ENCODE peak calls at places on chromosome 21, in eight cellular contexts. P is heart left ventricle, O is cardiac muscle cell, Q is AG10803, T is psoas muscle, A is mesothelial cell of epicardium, L is GM13977, K is Peyer's patch. F is an unnamed sample.

GRCh38 chr21:29326914-29327554 is 28.3 kb downstream of the BACH1 start:
- DNase-seq in Q (no peak), A (no peak), T (peak), P (no peak), K (no peak), L (no peak), O (no peak), F (no peak)

GRCh38 chr21:45257673-45258341 is 29.9 kb downstream of the POFUT2 start:
- DNase-seq in T (peak), K (peak), A (peak), P (no peak), O (no peak), L (no peak), Q (no peak), F (no peak)

GRCh38 chr21:40047993-40048730 is 180.9 kb downstream of the PCP4 start:
- DNase-seq in O (no peak), P (no peak), Q (peak), L (no peak), A (no peak), K (no peak), T (no peak), F (no peak)

GRCh38 chr21:45632897-45633260 is 10.6 kb upstream of the PCBP3 start:
- DNase-seq in A (no peak), T (no peak), O (no peak), Q (no peak), P (no peak), L (peak), K (no peak), F (no peak)

GRCh38 chr21:43654806-43655489 is 4.3 kb downstream of the HSF2BP start:
- DNase-seq in K (no peak), L (no peak), P (no peak), A (no peak), Q (peak), T (no peak), O (no peak), F (no peak)

GRCh38 chr21:17463441-17463840 is 49.4 kb upstream of the CXADR start:
- DNase-seq in Q (peak), L (no peak), A (no peak), P (no peak), K (no peak), T (no peak), O (no peak), F (no peak)

GRCh38 chr21:45072166-45072962 is 2.0 kb upstream of the ADARB1 start:
- DNase-seq in Q (no peak), A (no peak), K (no peak), O (no peak), L (no peak), T (no peak), P (no peak), F (no peak)

GRCh38 chr21:44637018-44637850 is at the start of gene KRTAP10-10:
- DNase-seq in A (peak), Q (no peak), K (peak), P (no peak), L (no peak), O (no peak), T (no peak), F (no peak)

GRCh38 chr21:14072761-14073535 is 137.8 kb downstream of the LIPI start:
- DNase-seq in T (no peak), P (no peak), Q (no peak), L (peak), K (no peak), A (no peak), O (no peak), F (no peak)

GRCh38 chr21:14073615-14074014 is 137.1 kb downstream of the LIPI start:
- DNase-seq in P (no peak), Q (no peak), O (no peak), L (no peak), A (no peak), T (no peak), K (no peak), F (no peak)

GRCh38 chr21:14070968-14071367 is 139.8 kb downstream of the LIPI start:
- DNase-seq in P (no peak), T (no peak), K (no peak), L (no peak), O (no peak), A (no peak), Q (no peak), F (no peak)

GRCh38 chr21:14071902-14072734 is 138.6 kb downstream of the LIPI start:
- DNase-seq in K (no peak), O (no peak), P (no peak), T (no peak), L (peak), A (no peak), Q (no peak), F (no peak)

GRCh38 chr21:14070049-14070893 is 140.5 kb downstream of the LIPI start:
- DNase-seq in L (no peak), T (no peak), Q (no peak), K (no peak), A (no peak), P (no peak), O (no peak), F (no peak)
- TF ChIP-seq CTCF in L (no peak), T (no peak), Q (no peak), K (no peak), A (no peak), P (no peak), O (no peak), F (no peak)

DNA sequence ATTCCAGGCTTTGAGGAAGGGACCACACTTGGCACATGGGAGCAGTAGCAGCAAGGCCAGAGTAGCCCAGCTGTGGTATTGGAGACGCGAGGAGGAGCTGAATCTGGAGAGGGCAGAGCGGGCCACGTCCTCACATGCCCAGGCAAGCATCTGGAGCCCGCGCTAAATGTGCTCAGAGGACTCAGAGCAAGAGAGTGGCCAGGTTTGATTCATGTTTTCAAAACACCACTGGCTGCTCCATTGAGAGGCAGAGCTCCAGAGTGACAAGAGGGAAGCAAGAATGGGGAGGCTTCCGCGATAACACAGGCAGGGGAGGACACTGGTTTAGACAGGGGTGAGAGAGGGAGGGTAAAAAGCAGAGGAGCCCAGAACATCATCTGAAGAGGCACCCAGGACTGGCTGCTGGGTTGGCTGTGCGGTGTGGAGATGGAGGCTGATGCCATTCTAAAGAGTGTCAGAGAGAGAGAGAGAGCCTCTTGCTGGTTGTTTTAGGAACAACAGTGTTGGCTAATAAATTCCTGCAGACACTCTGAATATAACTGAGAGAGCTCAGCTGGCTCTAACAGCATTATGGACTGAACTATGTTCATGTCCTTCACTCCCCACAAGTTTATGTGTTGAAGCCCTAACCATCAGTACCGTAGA is 32.3 kb downstream of the RCAN1 start:
- DNase-seq in Q (peak), A (peak), K (no peak), L (peak), T (no peak), P (peak), O (peak), F (no peak)
- TF ChIP-seq CTCF in Q (peak), A (no peak), K (peak), L (peak), T (peak), P (peak), O (peak), F (no peak)

GRCh38 chr21:37645848-37646247 is 270.4 kb downstream of the KCNJ6 start:
- DNase-seq in P (no peak), Q (no peak), K (no peak), A (no peak), T (no peak), L (no peak), O (no peak), F (no peak)

GRCh38 chr21:37644666-37645065 is 271.6 kb downstream of the KCNJ6 start:
- DNase-seq in K (no peak), A (no peak), Q (no peak), P (no peak), L (no peak), O (no peak), T (no peak), F (no peak)

GRCh38 chr21:37639756-37640155 is 273.2 kb downstream of the DYRK1A start:
- DNase-seq in P (no peak), A (no peak), Q (no peak), O (no peak), L (no peak), K (no peak), T (no peak), F (no peak)

GRCh38 chr21:37647781-37648180 is 268.5 kb downstream of the KCNJ6 start:
- DNase-seq in T (no peak), A (no peak), O (no peak), Q (no peak), L (no peak), P (no peak), K (no peak), F (no peak)

GRCh38 chr21:37642493-37642892 is 273.8 kb downstream of the KCNJ6 start:
- DNase-seq in Q (no peak), O (peak), A (no peak), T (no peak), K (no peak), L (no peak), P (no peak), F (no peak)
- TF ChIP-seq CTCF in Q (no peak), O (no peak), A (no peak), T (peak), K (no peak), L (peak), P (peak), F (no peak)

GRCh38 chr21:26773058-26773457 is 72.2 kb downstream of the ADAMTS1 start:
- DNase-seq in P (no peak), L (no peak), T (no peak), O (no peak), K (no peak), A (no peak), Q (no peak), F (no peak)

GRCh38 chr21:26766826-26767325 is 78.3 kb downstream of the ADAMTS1 start:
- DNase-seq in T (no peak), P (no peak), L (no peak), O (no peak), A (no peak), Q (no peak), K (no peak), F (no peak)

DNA sequence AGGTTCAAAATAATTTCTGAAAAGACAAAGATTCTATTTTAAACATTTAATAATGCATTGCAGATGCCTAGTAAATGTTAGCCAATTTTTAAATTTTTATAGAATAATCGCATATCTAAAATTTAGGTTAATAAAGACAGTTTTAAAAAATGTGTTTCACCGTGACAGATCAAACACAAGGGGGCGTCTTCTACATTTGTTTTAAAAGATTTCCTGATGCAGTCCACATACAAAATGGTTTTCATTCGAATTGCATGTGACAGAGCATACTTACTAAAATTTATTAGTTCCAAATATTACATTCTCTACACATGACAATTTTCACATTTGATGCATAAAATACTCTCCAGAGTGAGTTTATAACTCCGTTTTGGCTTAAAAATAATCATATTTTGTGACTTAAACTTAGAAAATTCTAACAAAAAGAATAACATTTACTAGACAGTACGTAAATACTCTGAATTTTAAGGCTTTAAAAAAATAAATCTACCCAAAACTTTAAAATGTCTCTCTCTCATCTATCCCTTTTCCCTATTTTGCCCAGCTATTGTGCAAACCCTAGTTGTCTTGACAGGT is 75.5 kb downstream of the ADAMTS1 start:
- DNase-seq in Q (peak), O (peak), T (no peak), P (no peak), L (no peak), K (no peak), A (no peak), F (no peak)
- TF ChIP-seq CTCF in Q (peak), O (peak), T (peak), P (peak), L (no peak), K (peak), A (peak), F (peak)

GRCh38 chr21:46634966-46635323 is 529 bp upstream of the PRMT2 start:
- DNase-seq in O (peak), T (no peak), P (peak), K (peak), L (peak), Q (peak), A (no peak), F (no peak)
- TF ChIP-seq CTCF in O (peak), T (peak), P (no peak), K (no peak), L (peak), Q (peak), A (peak), F (no peak)

DNA sequence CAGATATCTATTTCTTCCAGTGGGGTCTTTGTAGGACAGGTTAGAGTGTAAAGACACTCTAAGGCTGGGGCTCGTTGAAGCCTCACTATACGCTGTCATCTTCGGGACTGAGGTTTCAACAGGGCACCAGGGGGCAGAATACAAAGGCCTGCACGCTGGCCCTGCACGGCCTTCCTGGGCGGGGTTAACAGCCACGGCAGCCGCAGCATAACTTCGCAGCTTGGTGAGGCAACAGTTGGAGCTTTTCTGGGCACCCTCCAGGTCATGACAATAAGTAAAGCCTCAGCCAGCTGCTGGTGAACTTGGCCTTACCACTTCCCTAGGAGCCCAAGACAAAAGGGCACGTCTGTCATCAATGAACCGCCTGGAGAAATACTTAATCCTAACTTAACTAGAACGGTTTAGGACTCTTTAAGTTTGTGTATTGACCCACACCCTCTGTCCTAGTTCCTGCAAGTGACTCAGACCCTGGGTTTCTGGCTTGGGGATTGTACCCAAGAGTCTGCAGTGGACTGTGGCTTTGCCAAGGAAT is 2.3 kb upstream of the RUNX1 start:
- DNase-seq in Q (peak), O (peak), K (peak), T (peak), A (no peak), P (peak), L (peak), F (peak)
- TF ChIP-seq CTCF in Q (peak), O (peak), K (no peak), T (peak), A (no peak), P (peak), L (peak), F (peak)

GRCh38 chr21:41819236-41819855 is 52.5 kb upstream of the RIPK4 start:
- DNase-seq in O (no peak), P (no peak), K (no peak), Q (no peak), L (no peak), A (no peak), T (no peak), F (no peak)

GRCh38 chr21:41821081-41821755 is 54.4 kb upstream of the RIPK4 start:
- DNase-seq in A (no peak), O (no peak), T (no peak), Q (no peak), P (no peak), L (no peak), K (no peak), F (no peak)

GRCh38 chr21:41819856-41820281 is 53.0 kb upstream of the RIPK4 start:
- DNase-seq in A (no peak), L (no peak), O (no peak), T (no peak), Q (no peak), P (no peak), K (no peak), F (no peak)

GRCh38 chr21:41821756-41822431 is 55.0 kb upstream of the RIPK4 start:
- DNase-seq in P (no peak), T (no peak), A (no peak), L (no peak), K (no peak), Q (no peak), O (no peak), F (no peak)

DNA sequence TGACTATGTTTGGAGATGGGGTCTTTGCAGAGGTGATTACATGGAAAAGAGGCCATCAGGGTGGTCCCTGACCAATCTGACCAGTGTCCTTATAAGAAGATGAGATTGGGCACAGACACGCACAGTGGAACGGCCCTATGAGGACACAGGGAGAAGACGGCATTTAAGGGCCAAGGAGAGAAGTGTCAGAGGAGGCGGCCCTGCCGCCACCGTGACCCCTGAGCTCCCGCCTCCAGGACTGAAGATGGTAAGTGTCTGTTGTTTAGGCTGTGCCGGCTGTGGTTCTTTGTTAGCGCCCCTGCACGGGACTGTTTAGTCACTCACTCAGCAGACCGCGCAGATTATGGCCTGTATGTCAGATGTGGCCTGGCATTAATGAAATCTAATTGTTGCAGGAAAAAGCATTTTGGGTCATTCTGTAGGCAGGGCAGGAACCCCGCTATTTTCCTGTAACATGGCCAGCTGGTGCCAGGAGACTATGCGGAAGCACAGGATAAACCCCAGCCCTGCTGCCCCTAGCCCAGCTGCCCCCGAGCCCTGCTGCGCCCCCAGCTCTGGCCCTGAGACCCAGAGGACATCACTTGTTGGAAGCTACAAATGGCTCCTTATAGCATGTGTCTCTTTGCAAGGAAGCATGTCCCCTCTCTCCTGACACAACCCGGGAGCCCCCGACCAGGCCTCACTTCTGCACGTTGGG is 53.7 kb upstream of the RIPK4 start:
- DNase-seq in Q (no peak), T (no peak), P (no peak), K (no peak), A (no peak), O (no peak), L (no peak), F (no peak)
- TF ChIP-seq CTCF in Q (no peak), T (no peak), P (no peak), K (no peak), A (no peak), O (no peak), L (no peak), F (no peak)

GRCh38 chr21:38596264-38597042 is 98.2 kb upstream of the ERG start:
- DNase-seq in Q (no peak), K (no peak), A (no peak), O (no peak), L (no peak), P (no peak), T (no peak), F (no peak)
- TF ChIP-seq CTCF in Q (no peak), K (no peak), A (no peak), O (no peak), L (no peak), P (no peak), T (no peak), F (no peak)

GRCh38 chr21:34133802-34134201 is 60.4 kb downstream of the MRPS6 start:
- DNase-seq in A (no peak), Q (no peak), L (no peak), T (no peak), O (no peak), K (no peak), P (no peak), F (no peak)
- TF ChIP-seq CTCF in A (peak), Q (peak), L (peak), T (peak), O (peak), K (no peak), P (no peak), F (no peak)